ENCODE peak calls at places on chromosomes 12 and 14, in five cellular contexts. H is astrocyte, C is NT2/D1, Y is transverse colon, J is SK-N-SH. F is an unnamed sample.

GRCh38 chr14:60861545-60862147 is 119.2 kb downstream of the TRMT5 start:
- DNase-seq in H (no peak), C (no peak), Y (no peak), J (no peak), F (no peak)

GRCh38 chr14:31090872-31091764 is 64.9 kb upstream of the STRN3 start:
- DNase-seq in H (peak; percentile 82), C (no peak), Y (peak; percentile 20), J (no peak), F (no peak)

GRCh38 chr12:26723379-26724308 is 109.3 kb downstream of the ITPR2 start:
- DNase-seq in H (peak; percentile 88), C (no peak), Y (no peak), J (no peak), F (no peak)

GRCh38 chr14:95498622-95499353 is 17.7 kb downstream of the SYNE3 start:
- DNase-seq in H (no peak), C (no peak), Y (no peak), J (peak; percentile 41), F (no peak)

GRCh38 chr14:71136386-71137060 is 229.3 kb downstream of the PCNX1 start:
- DNase-seq in H (no peak), C (no peak), Y (no peak), J (no peak), F (no peak)

GRCh38 chr12:101697930-101698781 is 716 bp downstream of the CHPT1 start:
- DNase-seq in H (peak; percentile 26), C (peak; percentile 11), Y (peak; percentile 68), J (no peak), F (no peak)

GRCh38 chr12:116319851-116320621 is 42.5 kb upstream of the MED13L start:
- DNase-seq in H (peak; percentile 97), C (no peak), Y (peak; percentile 53), J (peak; percentile 19), F (no peak)

GRCh38 chr14:39203659-39204606 is 28.9 kb downstream of the PNN start:
- DNase-seq in H (no peak), C (peak; percentile 82), Y (peak; percentile 83), J (no peak), F (no peak)

GRCh38 chr12:4960030-4960429 is 50.3 kb downstream of the KCNA1 start:
- DNase-seq in H (no peak), C (no peak), Y (no peak), J (no peak), F (no peak)

GRCh38 chr14:104882325-104882973 is 17.4 kb downstream of the CEP170B start:
- DNase-seq in H (no peak), C (no peak), Y (peak; percentile 83), J (peak; percentile 55), F (no peak)

GRCh38 chr12:12671850-12672660 is 23.9 kb downstream of the GPR19 start:
- DNase-seq in H (peak; percentile 39), C (no peak), Y (no peak), J (no peak), F (no peak)

GRCh38 chr12:111161898-111162297 is 207.0 kb downstream of the PHETA1 start:
- DNase-seq in H (no peak), C (no peak), Y (no peak), J (no peak), F (no peak)
- H3K36me3 ChIP-seq in H (no peaks in the 10 kb centered on the region), C (no peaks in the 10 kb centered on the region), Y (no peaks in the 10 kb centered on the region), J (no peaks in the 10 kb centered on the region), F (no peaks in the 10 kb centered on the region)

DNA sequence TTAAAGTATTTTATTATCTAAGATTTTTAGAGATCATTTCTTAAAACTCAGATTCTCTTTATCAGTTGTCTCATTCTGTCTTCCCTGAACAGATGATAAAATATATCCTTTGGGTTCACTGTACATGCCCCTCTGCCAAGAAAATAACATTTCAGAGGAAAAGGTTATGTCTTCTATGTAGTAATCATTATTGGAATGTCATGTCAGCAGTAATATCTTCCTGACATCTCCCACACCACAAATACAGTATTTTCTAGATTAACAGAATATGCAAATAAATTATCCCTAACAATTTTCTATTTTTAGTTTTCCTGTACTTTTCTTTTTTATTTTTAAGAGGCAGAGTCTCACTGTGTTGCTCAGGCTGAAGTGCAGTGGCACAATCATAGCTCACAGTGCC is 26.0 kb downstream of the BTBD7 start:
- DNase-seq in H (no peak), C (no peak), Y (no peak), J (no peak), F (no peak)
- H3K4me1 ChIP-seq in H (peaks cover 4% of the 10 kb centered on the region), C (no peaks in the 10 kb centered on the region), Y (peaks cover 7% of the 10 kb centered on the region), J (peaks cover 6% of the 10 kb centered on the region), F (no peaks in the 10 kb centered on the region)

GRCh38 chr14:22602011-22602410 is 3.9 kb downstream of the ABHD4 start:
- DNase-seq in H (no peak), C (no peak), Y (no peak), J (no peak), F (no peak)

GRCh38 chr14:22610931-22611330 is 12.8 kb downstream of the ABHD4 start:
- DNase-seq in H (no peak), C (no peak), Y (no peak), J (no peak), F (no peak)

GRCh38 chr14:22602853-22603252 is 4.8 kb downstream of the ABHD4 start:
- DNase-seq in H (no peak), C (no peak), Y (no peak), J (no peak), F (no peak)

GRCh38 chr14:22606380-22606779 is 8.3 kb downstream of the ABHD4 start:
- DNase-seq in H (no peak), C (no peak), Y (no peak), J (no peak), F (no peak)

DNA sequence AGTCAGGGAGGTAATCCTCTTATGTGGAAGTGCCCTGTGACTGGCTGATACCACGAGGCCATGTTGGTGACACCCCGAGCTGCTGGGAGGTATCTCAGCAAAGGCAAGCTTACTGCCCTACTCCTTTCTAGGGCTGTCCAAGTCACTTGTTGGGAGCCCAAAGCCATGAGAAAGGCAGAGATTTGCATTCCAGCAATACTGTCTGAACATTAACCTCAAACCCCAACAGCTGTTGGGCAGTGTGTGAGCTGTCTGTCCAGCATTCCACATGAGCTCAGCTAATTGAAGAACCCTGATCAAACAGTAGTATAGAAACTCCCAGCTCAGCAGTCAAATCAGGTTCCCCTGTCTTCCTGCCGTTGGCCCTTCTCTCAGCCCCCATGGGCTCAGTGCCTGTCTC is 9.2 kb downstream of the ABHD4 start:
- DNase-seq in H (no peak), C (no peak), Y (no peak), J (no peak), F (no peak)
- H3K36me3 ChIP-seq in H (peaks cover 17% of the 10 kb centered on the region), C (peaks cover 86% of the 10 kb centered on the region), Y (peaks cover 64% of the 10 kb centered on the region), J (peaks cover 39% of the 10 kb centered on the region), F (peaks cover 46% of the 10 kb centered on the region)

GRCh38 chr12:56158926-56159461 is 835 bp downstream of the MYL6 start:
- DNase-seq in H (peak; percentile 53), C (peak; percentile 47), Y (peak; percentile 89), J (peak; percentile 56), F (peak; percentile 45)

GRCh38 chr12:56159482-56160105 is 1.4 kb downstream of the MYL6 start:
- DNase-seq in H (no peak), C (no peak), Y (no peak), J (no peak), F (no peak)

GRCh38 chr12:56157201-56158028 is 744 bp upstream of the MYL6 start:
- DNase-seq in H (peak; percentile 77), C (peak; percentile 83), Y (peak; percentile 81), J (peak; percentile 63), F (no peak)

GRCh38 chr12:56160160-56160763 is 2.1 kb downstream of the MYL6 start:
- DNase-seq in H (no peak), C (peak; percentile 40), Y (peak; percentile 63), J (no peak), F (no peak)

GRCh38 chr12:56158029-56158925 is at the start of gene MYL6:
- DNase-seq in H (peak; percentile 95), C (peak; percentile 99), Y (peak; percentile 97), J (peak; percentile 90), F (peak; percentile 99)
- H3K4me1 ChIP-seq in H (peaks cover 36% of the 10 kb centered on the region), C (peaks cover 10% of the 10 kb centered on the region), Y (peaks cover 9% of the 10 kb centered on the region), J (peaks cover 39% of the 10 kb centered on the region), F (peaks cover 5% of the 10 kb centered on the region)

GRCh38 chr12:74539261-74539660 is 1.6 kb downstream of the ATXN7L3B start:
- DNase-seq in H (no peak), C (no peak), Y (no peak), J (peak; percentile 3), F (no peak)
- H3K36me3 ChIP-seq in H (peaks cover 9% of the 10 kb centered on the region), C (peaks cover 39% of the 10 kb centered on the region), Y (no peaks in the 10 kb centered on the region), J (peaks cover 32% of the 10 kb centered on the region), F (no peaks in the 10 kb centered on the region)

GRCh38 chr12:57236224-57236924 is 6.9 kb downstream of the SHMT2 start:
- DNase-seq in H (no peak), C (no peak), Y (no peak), J (no peak), F (no peak)
- H3K4me1 ChIP-seq in H (peaks cover 29% of the 10 kb centered on the region), C (peaks cover 19% of the 10 kb centered on the region), Y (peaks cover 22% of the 10 kb centered on the region), J (peaks cover 39% of the 10 kb centered on the region), F (peaks cover 11% of the 10 kb centered on the region)

GRCh38 chr12:46210835-46211439 is 57.9 kb downstream of the SLC38A1 start:
- DNase-seq in H (no peak), C (no peak), Y (no peak), J (no peak), F (no peak)
- H3K36me3 ChIP-seq in H (peaks cover 5% of the 10 kb centered on the region), C (peaks cover 64% of the 10 kb centered on the region), Y (no peaks in the 10 kb centered on the region), J (peaks cover 65% of the 10 kb centered on the region), F (peaks cover 3% of the 10 kb centered on the region)

GRCh38 chr14:103737432-103738045 is 21.9 kb downstream of the ZFYVE21 start:
- DNase-seq in H (no peak), C (no peak), Y (no peak), J (no peak), F (no peak)
- H3K4me1 ChIP-seq in H (peaks cover 8% of the 10 kb centered on the region), C (peaks cover 8% of the 10 kb centered on the region), Y (no peaks in the 10 kb centered on the region), J (no peaks in the 10 kb centered on the region), F (no peaks in the 10 kb centered on the region)